ENCODE peak calls at places on chromosomes 7 and 10, in ten cellular contexts. V is cardiac fibroblast, D is AG04450, Z is heart left ventricle, I is breast epithelium, N is astrocyte of the spinal cord, F is kidney epithelial cell, Y is foreskin fibroblast, C is fibroblast of mammary gland, K is coronary artery. A is an unnamed sample.
A peak's percentile ranks its signal among the peaks of the same experiment; 100 is the strongest.

GRCh38 chr7:18590744-18591340 is 95.3 kb downstream of the HDAC9 start:
- DNase-seq in V (peak; percentile 82), D (no peak), Z (no peak), I (no peak), N (peak; percentile 69), F (no peak), Y (peak; percentile 77), C (peak; percentile 77), K (no peak), A (peak; percentile 84)

GRCh38 chr7:44887293-44887692 is 2.0 kb upstream of the PURB start:
- DNase-seq in V (no peak), D (no peak), Z (no peak), I (no peak), N (no peak), F (no peak), Y (no peak), C (no peak), K (no peak), A (no peak)

GRCh38 chr10:71084061-71084817 is 128.1 kb upstream of the UNC5B start:
- DNase-seq in V (no peak), D (no peak), Z (peak; percentile 1), I (no peak), N (no peak), F (no peak), Y (no peak), C (no peak), K (peak; percentile 64), A (no peak)

GRCh38 chr7:40211291-40212003 is 76.6 kb downstream of the SUGCT start:
- DNase-seq in V (peak; percentile 72), D (no peak), Z (no peak), I (no peak), N (peak; percentile 49), F (no peak), Y (no peak), C (no peak), K (no peak), A (peak; percentile 64)

GRCh38 chr10:114920459-114920858 is 17.5 kb upstream of the TRUB1 start:
- DNase-seq in V (no peak), D (no peak), Z (no peak), I (no peak), N (no peak), F (no peak), Y (no peak), C (no peak), K (no peak), A (no peak)

GRCh38 chr10:70368774-70369482 is 13.5 kb downstream of the LRRC20 start:
- DNase-seq in V (no peak), D (no peak), Z (no peak), I (no peak), N (no peak), F (no peak), Y (no peak), C (no peak), K (no peak), A (no peak)

GRCh38 chr10:74825371-74826141 is 844 bp upstream of the KAT6B start:
- DNase-seq in V (no peak), D (no peak), Z (peak; percentile 58), I (peak; percentile 59), N (no peak), F (no peak), Y (peak; percentile 73), C (no peak), K (no peak), A (no peak)

GRCh38 chr10:110172155-110172554 is 35.2 kb upstream of the MXI1 start:
- DNase-seq in V (no peak), D (no peak), Z (no peak), I (no peak), N (no peak), F (no peak), Y (no peak), C (peak; percentile 8), K (no peak), A (no peak)

DNA sequence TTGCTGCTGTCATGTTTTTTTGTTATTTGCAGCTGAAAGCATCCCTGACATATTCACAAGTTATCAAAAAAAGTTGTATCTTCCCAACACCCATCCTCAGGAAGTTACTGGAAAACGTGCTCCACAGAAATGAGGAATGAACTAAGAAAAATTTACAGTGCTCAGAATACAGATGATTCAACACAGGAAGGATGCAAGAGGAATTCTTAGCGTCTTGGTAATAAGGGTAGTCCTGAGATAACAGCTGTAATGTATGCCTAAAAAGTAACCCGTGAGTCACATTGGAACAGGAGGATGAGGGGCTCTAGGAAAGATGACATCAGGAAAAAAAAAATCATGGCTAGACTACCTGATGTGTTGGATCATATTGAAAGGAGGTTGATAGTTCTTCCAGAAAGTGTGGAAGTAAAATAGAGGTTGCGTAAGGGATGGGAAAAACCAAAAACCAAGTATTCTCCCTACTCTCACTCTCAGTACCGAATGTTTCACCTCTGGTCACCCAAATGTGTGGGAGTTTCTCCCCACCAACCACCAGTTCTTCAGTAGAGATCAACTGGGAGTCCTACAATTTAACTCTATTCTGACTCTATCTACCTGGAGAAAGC is 3.9 kb downstream of the ADAM12 start:
- DNase-seq in V (peak; percentile 70), D (peak; percentile 69), Z (no peak), I (no peak), N (peak; percentile 86), F (peak; percentile 69), Y (peak; percentile 52), C (peak; percentile 93), K (no peak), A (peak; percentile 77)
- H3K4me3 ChIP-seq in V (no peak overlapping the region), D (no peak overlapping the region), Z (no peak overlapping the region), I (no peak overlapping the region), N (no peak overlapping the region), F (no peak overlapping the region), Y (no peak overlapping the region), C (no peak overlapping the region), K (no peak overlapping the region), A (no peak overlapping the region)

GRCh38 chr10:119642556-119643111 is 8.5 kb upstream of the BAG3 start:
- DNase-seq in V (no peak), D (no peak), Z (no peak), I (no peak), N (no peak), F (no peak), Y (no peak), C (no peak), K (no peak), A (no peak)

GRCh38 chr10:119643306-119644214 is 7.6 kb upstream of the BAG3 start:
- DNase-seq in V (no peak), D (no peak), Z (no peak), I (no peak), N (peak; percentile 73), F (no peak), Y (peak; percentile 59), C (peak; percentile 95), K (no peak), A (no peak)

GRCh38 chr10:119644994-119645393 is 6.2 kb upstream of the BAG3 start:
- DNase-seq in V (no peak), D (no peak), Z (no peak), I (no peak), N (no peak), F (no peak), Y (no peak), C (no peak), K (no peak), A (no peak)

GRCh38 chr10:119640875-119641526 is 10.2 kb upstream of the BAG3 start:
- DNase-seq in V (no peak), D (no peak), Z (no peak), I (no peak), N (no peak), F (no peak), Y (no peak), C (no peak), K (no peak), A (no peak)

DNA sequence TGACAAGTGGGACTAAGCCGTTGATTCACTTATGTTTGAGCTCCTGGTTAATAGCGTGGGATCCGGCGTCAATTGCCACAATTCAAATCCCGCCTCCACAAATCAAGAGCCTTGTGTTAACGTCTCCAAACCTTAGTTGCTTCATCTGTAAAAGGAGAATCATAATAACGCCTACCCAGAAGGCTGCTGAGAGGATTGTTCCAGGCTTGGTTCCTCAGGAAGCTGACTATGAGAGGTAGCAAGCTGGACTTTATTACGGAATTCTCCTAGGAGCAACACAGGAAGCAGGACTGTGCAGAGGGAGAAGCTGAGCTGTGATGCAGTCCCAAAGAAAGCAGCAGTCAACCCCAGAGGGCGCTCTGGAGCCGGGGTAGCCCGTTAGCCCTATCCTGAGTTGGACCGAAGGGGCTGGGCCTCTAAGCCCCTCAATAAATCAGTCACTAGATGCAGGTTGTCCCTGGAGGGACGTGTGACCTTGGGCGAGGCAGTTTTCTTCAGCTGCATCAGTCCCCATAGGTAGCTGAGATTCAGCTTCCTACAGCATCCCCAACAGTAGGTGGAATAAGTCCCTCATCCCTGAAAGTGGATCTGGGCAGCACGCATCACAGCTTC is 6.9 kb upstream of the BAG3 start:
- DNase-seq in V (no peak), D (no peak), Z (no peak), I (no peak), N (no peak), F (no peak), Y (no peak), C (peak; percentile 88), K (no peak), A (no peak)
- TF ChIP-seq CTCF in V (peak; percentile 5), D (peak; percentile 43), Z (no peak), I (no peak), N (peak; percentile 14), F (no peak), Y (no peak), C (peak; percentile 83), K (no peak), A (no peak)

GRCh38 chr7:13982940-13983677 is 6.4 kb downstream of the ETV1 start:
- DNase-seq in V (peak; percentile 40), D (no peak), Z (no peak), I (no peak), N (peak; percentile 27), F (no peak), Y (peak; percentile 20), C (peak; percentile 18), K (no peak), A (peak; percentile 39)

GRCh38 chr7:13984831-13985685 is 4.4 kb downstream of the ETV1 start:
- DNase-seq in V (no peak), D (no peak), Z (no peak), I (no peak), N (peak; percentile 21), F (no peak), Y (no peak), C (no peak), K (no peak), A (no peak)

GRCh38 chr7:13979671-13980438 is 9.6 kb downstream of the ETV1 start:
- DNase-seq in V (peak; percentile 57), D (no peak), Z (no peak), I (no peak), N (peak; percentile 69), F (no peak), Y (peak; percentile 78), C (peak; percentile 80), K (no peak), A (peak; percentile 62)

GRCh38 chr7:13980474-13980873 is 9.0 kb downstream of the ETV1 start:
- DNase-seq in V (no peak), D (no peak), Z (no peak), I (no peak), N (no peak), F (no peak), Y (no peak), C (no peak), K (no peak), A (no peak)

GRCh38 chr7:13981070-13981469 is 8.4 kb downstream of the ETV1 start:
- DNase-seq in V (peak; percentile 97), D (peak; percentile 94), Z (peak; percentile 63), I (no peak), N (peak; percentile 98), F (peak; percentile 96), Y (peak; percentile 98), C (peak; percentile 99), K (no peak), A (peak; percentile 96)
- H3K4me3 ChIP-seq in V (no peak overlapping the region), D (no peak overlapping the region), Z (peak overlapping the region; percentile 11), I (no peak overlapping the region), N (no peak overlapping the region), F (no peak overlapping the region), Y (no peak overlapping the region), C (no peak overlapping the region), K (no peak overlapping the region), A (peak overlapping the region; percentile 13)

GRCh38 chr10:42827201-42827600 is 44.6 kb downstream of the BMS1 start:
- DNase-seq in V (no peak), D (no peak), Z (no peak), I (no peak), N (no peak), F (no peak), Y (no peak), C (no peak), K (no peak), A (no peak)
- TF ChIP-seq CTCF in V (no peak), D (peak; percentile 20), Z (no peak), I (no peak), N (peak; percentile 18), F (peak; percentile 17), Y (no peak), C (no peak), K (no peak), A (peak; percentile 7)